ENCODE peak calls at places on chromosomes 13 and 19, in five cellular contexts. R is activated CD4-positive, CD25-positive, alpha-beta regulatory T cell; W is MG63; P is activated CD4-positive, alpha-beta T cell treated with anti-CD3 and anti-CD28 coated beads for 4 hours; F is caudate nucleus. Q is an unnamed sample.

GRCh38 chr19:1155352-1156304 is 18.4 kb downstream of the SBNO2 start:
- DNase-seq in P (no peak), F (no peak), R (no peak), W (no peak), Q (no peak)

GRCh38 chr19:43532571-43532961 is 422 bp upstream of the ZNF575 start:
- DNase-seq in R (no peak), P (no peak), W (no peak), F (no peak), Q (no peak)

GRCh38 chr13:111534646-111535461 is 214.4 kb downstream of the TEX29 start:
- DNase-seq in F (no peak), P (no peak), W (no peak), R (no peak), Q (no peak)

GRCh38 chr13:79810671-79811070 is 329.7 kb downstream of the NDFIP2 start:
- DNase-seq in W (no peak), P (no peak), F (no peak), R (no peak), Q (no peak)

GRCh38 chr19:9323557-9323918 is 441 bp upstream of the ZNF559 start:
- DNase-seq in R (no peak), P (no peak), F (peak; percentile 45), W (peak; percentile 74), Q (no peak)

GRCh38 chr19:31054430-31054829 is 294.8 kb downstream of the TSHZ3 start:
- DNase-seq in F (no peak), W (peak; percentile 50), P (peak; percentile 45), R (no peak), Q (no peak)

GRCh38 chr13:106455777-106456176 is 79.7 kb downstream of the EFNB2 start:
- DNase-seq in P (no peak), R (no peak), W (no peak), F (no peak), Q (no peak)

GRCh38 chr13:30463820-30464495 is 1.8 kb downstream of the HMGB1 start:
- DNase-seq in F (no peak), R (peak; percentile 40), P (peak; percentile 69), W (peak; percentile 53), Q (peak; percentile 36)

GRCh38 chr13:46476174-46476573 is 76.8 kb upstream of the LRCH1 start:
- DNase-seq in R (no peak), F (no peak), P (no peak), W (peak; percentile 22), Q (no peak)

GRCh38 chr13:106274551-106275208 is 260.8 kb downstream of the EFNB2 start:
- DNase-seq in W (no peak), R (no peak), F (no peak), P (no peak), Q (no peak)

GRCh38 chr13:102369303-102369702 is 32.5 kb downstream of the FGF14 start:
- DNase-seq in P (no peak), F (no peak), W (no peak), R (no peak), Q (no peak)

GRCh38 chr13:30257433-30258099 is 49.8 kb downstream of the KATNAL1 start:
- DNase-seq in F (no peak), R (no peak), W (peak; percentile 46), P (no peak), Q (no peak)

GRCh38 chr13:110116072-110116487 is 190.9 kb downstream of the COL4A1 start:
- DNase-seq in W (peak; percentile 78), F (no peak), P (peak; percentile 26), R (peak; percentile 3), Q (peak; percentile 9)

Q was measured in activated naive CD4-positive, alpha-beta T cell.